ENCODE peak calls at places on chromosome X, in nine cellular contexts. Y is lung, X is astrocyte of the cerebellum, F is cardiac fibroblast, S is choroid plexus epithelial cell, I is OCI-LY7, V is BJ, C is colonic mucosa, K is psoas muscle. W is an unnamed sample.

GRCh38 chrX:31461266-31461665 is 389.4 kb upstream of the FTHL17 start:
- DNase-seq in X (no peak), I (no peak), F (no peak), S (no peak), Y (no peak), V (no peak), C (no peak), K (no peak), W (no peak)

GRCh38 chrX:137072396-137072795 is 38.6 kb upstream of the GPR101 start:
- DNase-seq in C (no peak), I (no peak), Y (no peak), S (no peak), X (no peak), K (no peak), F (no peak), V (no peak), W (no peak)

GRCh38 chrX:119237526-119238035 is 1.5 kb downstream of the PGRMC1 start:
- DNase-seq in K (no peak), X (no peak), F (no peak), Y (no peak), S (peak), V (no peak), I (no peak), C (no peak), W (no peak)

GRCh38 chrX:14508025-14508690 is 21.2 kb upstream of the GLRA2 start:
- DNase-seq in K (no peak), Y (no peak), V (no peak), C (no peak), F (no peak), S (no peak), I (no peak), X (no peak), W (no peak)

GRCh38 chrX:150683536-150684146 is 9.6 kb upstream of the MTMR1 start:
- DNase-seq in K (no peak), Y (no peak), F (peak), C (no peak), I (peak), X (no peak), S (peak), V (no peak), W (peak)

GRCh38 chrX:17689971-17690409 is 47.3 kb upstream of the SCML1 start:
- DNase-seq in S (peak), V (no peak), X (peak), I (peak), C (peak), K (no peak), F (peak), Y (peak), W (peak)

GRCh38 chrX:43976216-43976615 is 3.0 kb upstream of the NDP start:
- DNase-seq in V (no peak), F (no peak), X (no peak), C (no peak), I (no peak), S (no peak), Y (no peak), K (no peak), W (peak)

GRCh38 chrX:129959493-129959832 is 23.0 kb upstream of the BCORL1 start:
- DNase-seq in F (no peak), C (peak), S (peak), V (no peak), I (no peak), X (no peak), K (no peak), Y (no peak), W (peak)

GRCh38 chrX:107542500-107542899 is 85.8 kb upstream of the PRPS1 start:
- DNase-seq in V (no peak), X (no peak), C (no peak), Y (no peak), F (peak), I (peak), K (no peak), S (peak), W (peak)

GRCh38 chrX:64205441-64205734 is at the start of gene AMER1:
- DNase-seq in V (no peak), F (no peak), X (no peak), S (no peak), I (no peak), K (no peak), C (no peak), Y (no peak), W (no peak)

GRCh38 chrX:8003147-8003883 is 76.1 kb upstream of the PNPLA4 start:
- DNase-seq in C (no peak), K (no peak), X (no peak), S (no peak), V (no peak), I (no peak), Y (no peak), F (no peak), W (no peak)

GRCh38 chrX:9291666-9292065 is 173.2 kb upstream of the TBL1X start:
- DNase-seq in F (no peak), C (no peak), Y (no peak), S (peak), V (no peak), X (no peak), K (no peak), I (no peak), W (no peak)

GRCh38 chrX:108224727-108225455 is 133.3 kb downstream of the ATG4A start:
- DNase-seq in I (peak), V (no peak), S (peak), X (peak), C (no peak), F (peak), K (no peak), Y (no peak), W (peak)

GRCh38 chrX:150940844-150941495 is 42.2 kb upstream of the HMGB3 start:
- DNase-seq in I (no peak), V (no peak), X (no peak), S (no peak), C (no peak), F (no peak), Y (no peak), K (no peak), W (no peak)

GRCh38 chrX:16552546-16552945 is 97.4 kb upstream of the S100G start:
- DNase-seq in F (peak), C (no peak), I (no peak), X (no peak), K (no peak), S (peak), Y (no peak), V (no peak), W (peak)

GRCh38 chrX:2782171-2782570 is 30.3 kb downstream of the XG start:
- DNase-seq in Y (no peak), K (no peak), I (no peak), X (no peak), V (no peak), C (no peak), S (no peak), F (no peak), W (no peak)

GRCh38 chrX:25941087-25941486 is 197.1 kb upstream of the MAGEB18 start:
- DNase-seq in C (no peak), F (peak), X (no peak), K (no peak), S (no peak), V (no peak), Y (no peak), I (no peak), W (peak)

GRCh38 chrX:12052109-12052508 is 86.2 kb upstream of the FRMPD4 start:
- DNase-seq in V (no peak), S (no peak), Y (no peak), I (no peak), F (no peak), X (no peak), C (no peak), K (no peak), W (no peak)

GRCh38 chrX:144586756-144587155 is 660.5 kb upstream of the SPANXN1 start:
- DNase-seq in F (peak), C (no peak), X (no peak), K (no peak), S (peak), I (no peak), V (no peak), Y (peak), W (peak)

GRCh38 chrX:32868524-32868895 is 342.8 kb downstream of the DMD start:
- DNase-seq in Y (no peak), X (no peak), S (no peak), F (no peak), C (no peak), I (no peak), V (no peak), K (no peak), W (no peak)

GRCh38 chrX:151742311-151742710 is 7.8 kb downstream of the CNGA2 start:
- DNase-seq in K (no peak), F (no peak), C (no peak), X (no peak), Y (no peak), I (no peak), S (no peak), V (no peak), W (no peak)

GRCh38 chrX:103373581-103373980 is 2.8 kb upstream of the BEX3 start:
- DNase-seq in I (no peak), S (peak), C (no peak), V (no peak), Y (no peak), X (no peak), K (no peak), F (peak), W (no peak)

GRCh38 chrX:11664211-11664888 is 1.4 kb downstream of the ARHGAP6 start:
- DNase-seq in F (peak), C (no peak), I (no peak), X (no peak), Y (no peak), K (peak), V (no peak), S (peak), W (peak)

GRCh38 chrX:119273807-119274192 is 37.7 kb downstream of the PGRMC1 start:
- DNase-seq in I (no peak), V (no peak), X (no peak), S (no peak), F (no peak), K (no peak), Y (no peak), C (no peak), W (no peak)

GRCh38 chrX:48761674-48762471 is at the start of gene GLOD5:
- DNase-seq in Y (peak), K (no peak), I (peak), F (peak), V (no peak), C (peak), X (no peak), S (peak), W (peak)

GRCh38 chrX:112851806-112852205 is 11.2 kb upstream of the AMOT start:
- DNase-seq in F (peak), Y (peak), V (no peak), X (peak), C (no peak), I (no peak), K (no peak), S (peak), W (peak)

GRCh38 chrX:154373340-154374306 is 811 bp downstream of the FLNA start:
- DNase-seq in V (peak), S (peak), K (no peak), Y (peak), I (no peak), C (peak), F (peak), X (peak), W (peak)

GRCh38 chrX:49919617-49920016 is 2.8 kb upstream of the CLCN5 start:
- DNase-seq in K (peak), X (no peak), F (peak), I (peak), Y (peak), V (no peak), C (peak), S (peak), W (peak)

GRCh38 chrX:30504309-30504708 is 73.3 kb downstream of the TASL start:
- DNase-seq in F (peak), V (no peak), X (peak), I (peak), S (peak), Y (no peak), C (no peak), K (no peak), W (peak)

GRCh38 chrX:119272882-119273806 is 37.1 kb downstream of the PGRMC1 start:
- DNase-seq in F (peak), S (peak), X (peak), I (no peak), V (no peak), Y (no peak), C (peak), K (peak), W (peak)

GRCh38 chrX:153648358-153649177 is 1.6 kb downstream of the DUSP9 start:
- DNase-seq in F (no peak), I (no peak), K (no peak), S (no peak), Y (no peak), X (no peak), C (no peak), V (no peak), W (no peak)

GRCh38 chrX:44203791-44204190 is 139.7 kb downstream of the EFHC2 start:
- DNase-seq in K (no peak), I (no peak), C (no peak), Y (no peak), S (peak), V (no peak), F (no peak), X (no peak), W (no peak)

GRCh38 chrX:137234651-137235402 is 201.0 kb upstream of the GPR101 start:
- DNase-seq in I (no peak), V (no peak), Y (no peak), F (no peak), C (no peak), X (no peak), K (no peak), S (no peak), W (no peak)

GRCh38 chrX:84363674-84364073 is 138.6 kb downstream of the HDX start:
- DNase-seq in X (no peak), K (no peak), V (no peak), F (peak), C (no peak), I (no peak), Y (no peak), S (peak), W (peak)

GRCh38 chrX:125327891-125328290 is 8.2 kb downstream of the TEX13C start:
- DNase-seq in V (no peak), X (no peak), I (no peak), C (no peak), Y (no peak), F (no peak), K (no peak), S (no peak), W (no peak)

GRCh38 chrX:125319646-125320521 is at the start of gene TEX13C:
- DNase-seq in I (no peak), Y (no peak), X (no peak), F (no peak), K (no peak), S (no peak), C (no peak), V (no peak), W (no peak)

GRCh38 chrX:125326599-125326998 is 6.9 kb downstream of the TEX13C start:
- DNase-seq in I (no peak), V (no peak), X (no peak), Y (no peak), S (no peak), K (no peak), C (no peak), F (no peak), W (no peak)

DNA sequence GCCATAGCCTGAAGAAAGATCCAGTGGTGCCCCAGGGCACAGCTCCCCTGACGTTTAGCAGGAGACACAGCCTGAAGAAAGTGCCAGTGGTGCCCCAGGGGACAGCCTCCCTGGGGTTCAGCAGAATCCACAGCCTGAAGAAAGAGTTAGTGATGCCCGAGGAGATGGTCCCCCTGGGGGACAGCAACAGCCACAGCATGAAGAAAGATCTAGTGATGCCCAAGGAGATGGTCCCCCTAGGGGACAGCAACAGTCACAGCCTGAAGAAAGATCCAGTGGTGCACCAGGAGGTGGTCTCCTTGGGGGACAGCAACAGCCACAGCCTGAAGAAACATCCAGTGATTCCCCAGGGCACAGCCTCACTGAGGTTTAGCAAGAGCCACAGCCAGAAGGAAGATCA is 2.8 kb downstream of the TEX13C start:
- DNase-seq in K (no peak), V (no peak), F (no peak), C (no peak), Y (no peak), S (no peak), I (no peak), X (no peak), W (no peak)
- TF ChIP-seq CTCF in K (no peak), V (no peak), F (no peak), C (no peak), Y (no peak), S (no peak), I (no peak), X (no peak), W (no peak)

DNA sequence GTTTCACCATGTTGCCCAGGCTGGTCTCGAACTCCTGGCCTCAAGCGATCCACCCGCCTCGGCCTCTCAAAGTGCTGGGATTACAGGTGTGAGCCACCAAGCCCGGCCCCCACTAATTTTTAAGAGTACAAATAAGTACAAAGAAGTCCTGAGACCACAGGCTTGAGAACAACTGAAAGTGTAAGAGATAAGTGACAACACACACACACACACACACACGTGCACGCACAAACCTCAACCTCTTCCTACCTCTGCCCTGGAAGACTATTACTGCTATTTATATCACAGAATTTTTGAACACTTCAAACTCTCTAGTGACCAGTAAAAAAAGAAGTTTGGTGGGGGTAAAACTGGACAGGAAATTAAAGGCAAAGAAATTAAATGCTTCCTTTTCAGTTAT is 7.5 kb downstream of the KLHL15 start:
- DNase-seq in S (peak), X (no peak), F (no peak), K (no peak), Y (no peak), V (no peak), I (no peak), C (no peak), W (no peak)
- H3K4me3 ChIP-seq in S (no peak), X (no peak), F (no peak), K (no peak), Y (no peak), V (no peak), I (no peak), C (no peak), W (no peak)

GRCh38 chrX:54246866-54247265 is 63.8 kb upstream of the FAM120C start:
- DNase-seq in V (no peak), I (no peak), S (no peak), K (no peak), X (no peak), C (no peak), Y (no peak), F (peak), W (peak)

GRCh38 chrX:54248309-54248708 is 65.3 kb upstream of the FAM120C start:
- DNase-seq in C (no peak), F (peak), I (peak), S (peak), X (no peak), K (no peak), V (no peak), Y (no peak), W (peak)
- TF ChIP-seq CTCF in C (no peak), F (peak), I (peak), S (peak), X (peak), K (peak), V (peak), Y (no peak), W (peak)

DNA sequence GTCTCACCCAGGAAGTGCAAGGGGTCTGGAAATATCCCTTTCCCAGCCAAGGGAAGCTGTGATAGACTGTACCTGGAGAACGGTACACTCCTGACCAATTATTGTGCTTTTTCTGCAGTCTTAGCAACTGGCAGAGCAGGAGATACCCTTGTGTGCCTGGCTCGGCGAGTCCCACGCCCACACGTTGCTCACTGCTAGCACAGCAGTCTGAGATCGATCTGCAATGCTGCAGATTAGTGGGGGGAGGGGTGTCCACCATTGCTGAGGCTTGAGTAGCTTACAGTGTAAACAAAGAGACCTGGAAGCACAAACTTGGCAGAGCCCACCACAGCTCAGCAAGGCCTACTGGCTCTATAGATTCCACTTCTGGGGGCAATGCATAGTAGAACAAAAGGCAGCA is 138.5 kb downstream of the CHRDL1 start:
- DNase-seq in I (no peak), Y (no peak), V (no peak), S (no peak), K (no peak), C (no peak), F (no peak), X (no peak), W (no peak)
- H3K4me3 ChIP-seq in I (no peak), Y (no peak), V (no peak), S (no peak), K (no peak), C (no peak), F (no peak), X (no peak), W (no peak)

GRCh38 chrX:132375941-132376340 is 112.9 kb downstream of the MBNL3 start:
- DNase-seq in Y (no peak), V (no peak), C (no peak), K (no peak), S (peak), I (peak), F (no peak), X (no peak), W (no peak)
- TF ChIP-seq CTCF in Y (no peak), V (peak), C (no peak), K (peak), S (peak), I (peak), F (peak), X (peak), W (peak)

GRCh38 chrX:69503835-69504625 is at the start of gene NALF2:
- DNase-seq in I (peak), F (peak), X (no peak), K (peak), C (peak), V (no peak), Y (peak), S (peak), W (peak)
- H3K4me3 ChIP-seq in I (peak), F (peak), X (peak), K (peak), C (peak), V (no peak), Y (no peak), S (peak), W (peak)

GRCh38 chrX:39149761-39150160 is 348.5 kb downstream of the MID1IP1 start:
- DNase-seq in F (peak), V (no peak), Y (peak), C (peak), S (peak), I (peak), X (no peak), K (peak), W (peak)
- TF ChIP-seq CTCF in F (peak), V (peak), Y (peak), C (peak), S (peak), I (peak), X (peak), K (peak), W (peak)

DNA sequence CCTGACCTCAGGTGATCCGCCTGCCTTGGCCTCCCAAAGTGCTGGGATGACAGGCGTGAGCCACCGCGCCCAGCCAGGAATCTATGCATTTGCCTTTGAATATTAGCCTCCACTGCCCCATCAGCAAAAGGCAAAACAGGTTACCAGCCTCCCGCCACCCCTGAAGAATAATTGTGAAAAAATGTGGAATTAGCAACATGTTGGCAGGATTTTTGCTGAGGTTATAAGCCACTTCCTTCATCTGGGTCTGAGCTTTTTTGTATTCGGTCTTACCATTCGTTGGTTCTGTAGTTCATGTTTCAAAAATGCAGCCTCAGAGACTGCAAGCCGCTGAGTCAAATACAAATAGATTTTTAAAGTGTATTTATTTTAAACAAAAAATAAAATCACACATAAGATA is 44.2 kb upstream of the SHOX start:
- DNase-seq in I (no peak), S (no peak), F (no peak), C (no peak), Y (no peak), V (no peak), X (no peak), K (no peak), W (no peak)
- H3K4me3 ChIP-seq in I (no peak), S (no peak), F (no peak), C (no peak), Y (no peak), V (no peak), X (no peak), K (no peak), W (no peak)